ENCODE peak calls at places on chromosome 4, in eight cellular contexts. One of them, this sample, is unnamed.

GRCh38 chr4:169286562-169287301 is 16.0 kb upstream of the SH3RF1 start:
- DNase-seq in lower lobe of right lung: no peak
- DNase-seq in stomach: no peak
- DNase-seq in CD4-positive, alpha-beta memory T cell: no peak
- DNase-seq in tibial artery: no peak
- DNase-seq in heart left ventricle: no peak
- DNase-seq in A549: no peak
- DNase-seq in DND-41: no peak
- DNase-seq in this sample: no peak

GRCh38 chr4:141899541-141899940 is 263.2 kb downstream of the IL15 start:
- DNase-seq in A549: no peak
- DNase-seq in lower lobe of right lung: no peak
- DNase-seq in CD4-positive, alpha-beta memory T cell: no peak
- DNase-seq in DND-41: no peak
- DNase-seq in heart left ventricle: no peak
- DNase-seq in stomach: no peak
- DNase-seq in tibial artery: no peak
- DNase-seq in this sample: no peak

GRCh38 chr4:1092026-1092982 is 21.1 kb downstream of the RNF212 start:
- DNase-seq in heart left ventricle: no peak
- DNase-seq in lower lobe of right lung: no peak
- DNase-seq in A549: no peak
- DNase-seq in tibial artery: no peak
- DNase-seq in CD4-positive, alpha-beta memory T cell: no peak
- DNase-seq in DND-41: no peak
- DNase-seq in stomach: no peak
- DNase-seq in this sample: no peak

GRCh38 chr4:56387023-56388001 is at the start of gene AASDH:
- DNase-seq in lower lobe of right lung: peak; percentile 94
- DNase-seq in CD4-positive, alpha-beta memory T cell: peak; percentile 95
- DNase-seq in A549: peak; percentile 72
- DNase-seq in heart left ventricle: peak; percentile 91
- DNase-seq in stomach: peak; percentile 94
- DNase-seq in DND-41: peak; percentile 93
- DNase-seq in tibial artery: peak; percentile 94
- DNase-seq in this sample: peak; percentile 90

GRCh38 chr4:55468724-55469123 is 73.0 kb downstream of the TMEM165 start:
- DNase-seq in CD4-positive, alpha-beta memory T cell: no peak
- DNase-seq in heart left ventricle: no peak
- DNase-seq in stomach: no peak
- DNase-seq in tibial artery: no peak
- DNase-seq in DND-41: no peak
- DNase-seq in lower lobe of right lung: no peak
- DNase-seq in A549: no peak
- DNase-seq in this sample: no peak

GRCh38 chr4:184359905-184360304 is 114.4 kb downstream of the IRF2 start:
- DNase-seq in A549: no peak
- DNase-seq in DND-41: no peak
- DNase-seq in stomach: no peak
- DNase-seq in heart left ventricle: no peak
- DNase-seq in tibial artery: no peak
- DNase-seq in lower lobe of right lung: no peak
- DNase-seq in CD4-positive, alpha-beta memory T cell: no peak
- DNase-seq in this sample: no peak

GRCh38 chr4:169583563-169583962 is 28.8 kb downstream of the NEK1 start:
- DNase-seq in tibial artery: no peak
- DNase-seq in stomach: no peak
- DNase-seq in lower lobe of right lung: no peak
- DNase-seq in DND-41: no peak
- DNase-seq in A549: no peak
- DNase-seq in CD4-positive, alpha-beta memory T cell: no peak
- DNase-seq in heart left ventricle: no peak
- DNase-seq in this sample: no peak

GRCh38 chr4:185508162-185508561 is 27.1 kb downstream of the PDLIM3 start:
- DNase-seq in lower lobe of right lung: no peak
- DNase-seq in heart left ventricle: no peak
- DNase-seq in stomach: no peak
- DNase-seq in tibial artery: no peak
- DNase-seq in A549: no peak
- DNase-seq in CD4-positive, alpha-beta memory T cell: no peak
- DNase-seq in DND-41: no peak
- DNase-seq in this sample: no peak

GRCh38 chr4:143356493-143356892 is 19.8 kb downstream of the GAB1 start:
- DNase-seq in A549: no peak
- DNase-seq in heart left ventricle: no peak
- DNase-seq in tibial artery: no peak
- DNase-seq in stomach: no peak
- DNase-seq in lower lobe of right lung: no peak
- DNase-seq in CD4-positive, alpha-beta memory T cell: no peak
- DNase-seq in DND-41: no peak
- DNase-seq in this sample: no peak

GRCh38 chr4:76504613-76505465 is 69.8 kb downstream of the SHROOM3 start:
- DNase-seq in CD4-positive, alpha-beta memory T cell: peak; percentile 34
- DNase-seq in stomach: no peak
- DNase-seq in lower lobe of right lung: no peak
- DNase-seq in DND-41: no peak
- DNase-seq in A549: peak; percentile 33
- DNase-seq in heart left ventricle: no peak
- DNase-seq in tibial artery: no peak
- DNase-seq in this sample: no peak

GRCh38 chr4:19748470-19748869 is 503.2 kb upstream of the SLIT2 start:
- DNase-seq in CD4-positive, alpha-beta memory T cell: no peak
- DNase-seq in A549: no peak
- DNase-seq in tibial artery: no peak
- DNase-seq in DND-41: no peak
- DNase-seq in stomach: no peak
- DNase-seq in lower lobe of right lung: no peak
- DNase-seq in heart left ventricle: peak; percentile 30
- DNase-seq in this sample: no peak

GRCh38 chr4:56210397-56210796 is 176.9 kb downstream of the AASDH start:
- DNase-seq in stomach: no peak
- DNase-seq in A549: no peak
- DNase-seq in lower lobe of right lung: no peak
- DNase-seq in heart left ventricle: no peak
- DNase-seq in CD4-positive, alpha-beta memory T cell: no peak
- DNase-seq in tibial artery: no peak
- DNase-seq in DND-41: no peak
- DNase-seq in this sample: no peak

GRCh38 chr4:71446479-71447081 is 107.8 kb downstream of the SLC4A4 start:
- DNase-seq in DND-41: no peak
- DNase-seq in tibial artery: no peak
- DNase-seq in stomach: no peak
- DNase-seq in CD4-positive, alpha-beta memory T cell: no peak
- DNase-seq in A549: no peak
- DNase-seq in lower lobe of right lung: no peak
- DNase-seq in heart left ventricle: no peak
- DNase-seq in this sample: no peak

GRCh38 chr4:77327151-77327550 is 170.1 kb downstream of the CCNG2 start:
- DNase-seq in DND-41: no peak
- DNase-seq in lower lobe of right lung: no peak
- DNase-seq in tibial artery: no peak
- DNase-seq in stomach: no peak
- DNase-seq in CD4-positive, alpha-beta memory T cell: no peak
- DNase-seq in heart left ventricle: no peak
- DNase-seq in A549: no peak
- DNase-seq in this sample: peak; percentile 6

DNA sequence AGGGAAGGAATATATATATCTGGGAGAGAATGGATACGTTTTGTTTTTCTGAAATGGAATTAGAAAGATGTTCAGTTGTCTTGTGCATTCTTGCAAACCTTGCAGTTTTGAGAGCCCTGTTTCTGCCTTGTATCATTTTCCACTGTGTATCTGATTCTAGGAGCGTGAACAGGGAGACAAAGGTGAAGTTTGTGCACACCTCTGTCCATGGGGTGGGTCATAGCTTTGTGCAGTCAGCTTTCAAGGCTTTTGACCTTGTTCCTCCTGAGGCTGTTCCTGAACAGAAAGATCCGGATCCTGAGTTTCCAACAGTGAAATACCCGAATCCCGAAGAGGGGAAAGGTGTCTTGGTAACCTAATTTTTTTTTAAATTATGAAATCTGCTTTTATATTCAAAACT is 17.7 kb downstream of the PGM2 start:
- DNase-seq in A549: no peak
- DNase-seq in lower lobe of right lung: no peak
- DNase-seq in tibial artery: no peak
- DNase-seq in CD4-positive, alpha-beta memory T cell: no peak
- DNase-seq in stomach: no peak
- DNase-seq in DND-41: no peak
- DNase-seq in heart left ventricle: no peak
- DNase-seq in this sample: no peak
- H3K4me1 ChIP-seq in A549: no peaks in the 10 kb centered on the region
- H3K4me1 ChIP-seq in lower lobe of right lung: peaks cover 9% of the 10 kb centered on the region
- H3K4me1 ChIP-seq in tibial artery: no peaks in the 10 kb centered on the region
- H3K4me1 ChIP-seq in CD4-positive, alpha-beta memory T cell: no peaks in the 10 kb centered on the region
- H3K4me1 ChIP-seq in stomach: no peaks in the 10 kb centered on the region
- H3K4me1 ChIP-seq in DND-41: no peaks in the 10 kb centered on the region
- H3K4me1 ChIP-seq in heart left ventricle: no peaks in the 10 kb centered on the region
- H3K4me1 ChIP-seq in this sample: no peaks in the 10 kb centered on the region

GRCh38 chr4:38800956-38801450 is 3.6 kb downstream of the TLR1 start:
- DNase-seq in A549: no peak
- DNase-seq in CD4-positive, alpha-beta memory T cell: no peak
- DNase-seq in heart left ventricle: no peak
- DNase-seq in tibial artery: no peak
- DNase-seq in DND-41: no peak
- DNase-seq in lower lobe of right lung: no peak
- DNase-seq in stomach: no peak
- DNase-seq in this sample: no peak
- H3K9me3 ChIP-seq in A549: peaks cover 6% of the 10 kb centered on the region
- H3K9me3 ChIP-seq in CD4-positive, alpha-beta memory T cell: peaks cover 18% of the 10 kb centered on the region
- H3K9me3 ChIP-seq in heart left ventricle: peaks cover 14% of the 10 kb centered on the region
- H3K9me3 ChIP-seq in tibial artery: no peaks in the 10 kb centered on the region
- H3K9me3 ChIP-seq in DND-41: peaks cover 13% of the 10 kb centered on the region
- H3K9me3 ChIP-seq in lower lobe of right lung: no peaks in the 10 kb centered on the region
- H3K9me3 ChIP-seq in stomach: peaks cover 3% of the 10 kb centered on the region
- H3K9me3 ChIP-seq in this sample: peaks cover 58% of the 10 kb centered on the region

GRCh38 chr4:103129174-103129573 is 29.5 kb upstream of the BDH2 start:
- DNase-seq in stomach: no peak
- DNase-seq in lower lobe of right lung: no peak
- DNase-seq in DND-41: no peak
- DNase-seq in tibial artery: no peak
- DNase-seq in CD4-positive, alpha-beta memory T cell: no peak
- DNase-seq in heart left ventricle: no peak
- DNase-seq in A549: no peak
- DNase-seq in this sample: no peak
- H3K27ac ChIP-seq in stomach: no peak overlapping the region
- H3K27ac ChIP-seq in lower lobe of right lung: no peak overlapping the region
- H3K27ac ChIP-seq in DND-41: no peak overlapping the region
- H3K27ac ChIP-seq in tibial artery: no peak overlapping the region
- H3K27ac ChIP-seq in CD4-positive, alpha-beta memory T cell: no peak overlapping the region
- H3K27ac ChIP-seq in heart left ventricle: no peak overlapping the region
- H3K27ac ChIP-seq in A549: no peak overlapping the region
- H3K27ac ChIP-seq in this sample: no peak overlapping the region

GRCh38 chr4:26331380-26331945 is 10.6 kb downstream of the RBPJ start:
- DNase-seq in lower lobe of right lung: no peak
- DNase-seq in CD4-positive, alpha-beta memory T cell: no peak
- DNase-seq in tibial artery: no peak
- DNase-seq in heart left ventricle: no peak
- DNase-seq in A549: no peak
- DNase-seq in DND-41: no peak
- DNase-seq in stomach: no peak
- DNase-seq in this sample: no peak
- H3K4me1 ChIP-seq in lower lobe of right lung: peaks cover 18% of the 10 kb centered on the region
- H3K4me1 ChIP-seq in CD4-positive, alpha-beta memory T cell: peaks cover 27% of the 10 kb centered on the region
- H3K4me1 ChIP-seq in tibial artery: no peaks in the 10 kb centered on the region
- H3K4me1 ChIP-seq in heart left ventricle: peaks cover 6% of the 10 kb centered on the region
- H3K4me1 ChIP-seq in A549: no peaks in the 10 kb centered on the region
- H3K4me1 ChIP-seq in DND-41: no peaks in the 10 kb centered on the region
- H3K4me1 ChIP-seq in stomach: peaks cover 80% of the 10 kb centered on the region
- H3K4me1 ChIP-seq in this sample: peaks cover 10% of the 10 kb centered on the region

GRCh38 chr4:186719925-186720694 is 3.5 kb downstream of the FAT1 start:
- DNase-seq in lower lobe of right lung: no peak
- DNase-seq in heart left ventricle: no peak
- DNase-seq in DND-41: peak; percentile 8
- DNase-seq in tibial artery: no peak
- DNase-seq in CD4-positive, alpha-beta memory T cell: no peak
- DNase-seq in stomach: no peak
- DNase-seq in A549: no peak
- DNase-seq in this sample: no peak

GRCh38 chr4:186715077-186715476 is 8.6 kb downstream of the FAT1 start:
- DNase-seq in CD4-positive, alpha-beta memory T cell: no peak
- DNase-seq in tibial artery: no peak
- DNase-seq in DND-41: no peak
- DNase-seq in heart left ventricle: no peak
- DNase-seq in lower lobe of right lung: no peak
- DNase-seq in stomach: no peak
- DNase-seq in A549: no peak
- DNase-seq in this sample: no peak

GRCh38 chr4:186712690-186713089 is 11.0 kb downstream of the FAT1 start:
- DNase-seq in stomach: no peak
- DNase-seq in lower lobe of right lung: no peak
- DNase-seq in heart left ventricle: peak; percentile 61
- DNase-seq in A549: no peak
- DNase-seq in DND-41: no peak
- DNase-seq in tibial artery: no peak
- DNase-seq in CD4-positive, alpha-beta memory T cell: no peak
- DNase-seq in this sample: no peak

GRCh38 chr4:186714006-186714675 is 9.5 kb downstream of the FAT1 start:
- DNase-seq in CD4-positive, alpha-beta memory T cell: no peak
- DNase-seq in heart left ventricle: no peak
- DNase-seq in A549: no peak
- DNase-seq in stomach: no peak
- DNase-seq in lower lobe of right lung: no peak
- DNase-seq in DND-41: no peak
- DNase-seq in tibial artery: no peak
- DNase-seq in this sample: no peak

GRCh38 chr4:186717556-186717955 is 6.1 kb downstream of the FAT1 start:
- DNase-seq in tibial artery: no peak
- DNase-seq in heart left ventricle: no peak
- DNase-seq in A549: no peak
- DNase-seq in CD4-positive, alpha-beta memory T cell: no peak
- DNase-seq in stomach: no peak
- DNase-seq in lower lobe of right lung: no peak
- DNase-seq in DND-41: no peak
- DNase-seq in this sample: no peak
- H3K9me3 ChIP-seq in tibial artery: no peaks in the 10 kb centered on the region
- H3K9me3 ChIP-seq in heart left ventricle: peaks cover 19% of the 10 kb centered on the region
- H3K9me3 ChIP-seq in A549: peaks cover 19% of the 10 kb centered on the region
- H3K9me3 ChIP-seq in CD4-positive, alpha-beta memory T cell: no peaks in the 10 kb centered on the region
- H3K9me3 ChIP-seq in stomach: peaks cover 8% of the 10 kb centered on the region
- H3K9me3 ChIP-seq in lower lobe of right lung: peaks cover 13% of the 10 kb centered on the region
- H3K9me3 ChIP-seq in DND-41: peaks cover 11% of the 10 kb centered on the region
- H3K9me3 ChIP-seq in this sample: peaks cover 11% of the 10 kb centered on the region

GRCh38 chr4:7196731-7197130 is 4.4 kb downstream of the SORCS2 start:
- DNase-seq in A549: no peak
- DNase-seq in lower lobe of right lung: peak; percentile 34
- DNase-seq in DND-41: no peak
- DNase-seq in stomach: no peak
- DNase-seq in tibial artery: peak; percentile 10
- DNase-seq in heart left ventricle: no peak
- DNase-seq in CD4-positive, alpha-beta memory T cell: no peak
- DNase-seq in this sample: no peak
- H3K27ac ChIP-seq in A549: no peak overlapping the region
- H3K27ac ChIP-seq in lower lobe of right lung: no peak overlapping the region
- H3K27ac ChIP-seq in DND-41: no peak overlapping the region
- H3K27ac ChIP-seq in stomach: no peak overlapping the region
- H3K27ac ChIP-seq in tibial artery: no peak overlapping the region
- H3K27ac ChIP-seq in heart left ventricle: no peak overlapping the region
- H3K27ac ChIP-seq in CD4-positive, alpha-beta memory T cell: no peak overlapping the region
- H3K27ac ChIP-seq in this sample: no peak overlapping the region

DNA sequence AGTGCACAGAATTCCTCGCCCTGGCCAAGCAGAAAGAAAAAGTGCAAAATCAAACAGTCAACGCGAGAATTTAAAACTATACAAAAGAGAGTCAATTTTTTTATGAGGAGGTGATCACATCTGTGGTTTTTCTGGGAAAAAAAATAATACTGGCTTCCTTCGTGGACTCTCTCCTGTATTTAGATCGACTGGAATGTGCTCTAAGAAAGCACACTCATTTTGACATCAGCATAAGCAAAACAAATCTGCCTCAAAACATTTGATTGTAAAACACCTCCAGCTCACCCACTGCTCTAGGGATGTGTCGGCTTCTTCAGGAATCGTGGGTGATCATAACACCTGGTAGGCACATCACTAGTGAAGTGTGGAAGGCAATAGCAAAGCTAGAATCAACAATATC is 417.4 kb upstream of the FAT1 start:
- DNase-seq in heart left ventricle: no peak
- DNase-seq in A549: no peak
- DNase-seq in CD4-positive, alpha-beta memory T cell: no peak
- DNase-seq in tibial artery: no peak
- DNase-seq in stomach: no peak
- DNase-seq in DND-41: no peak
- DNase-seq in lower lobe of right lung: no peak
- DNase-seq in this sample: no peak
- H3K4me1 ChIP-seq in heart left ventricle: no peaks in the 10 kb centered on the region
- H3K4me1 ChIP-seq in A549: no peaks in the 10 kb centered on the region
- H3K4me1 ChIP-seq in CD4-positive, alpha-beta memory T cell: no peaks in the 10 kb centered on the region
- H3K4me1 ChIP-seq in tibial artery: no peaks in the 10 kb centered on the region
- H3K4me1 ChIP-seq in stomach: no peaks in the 10 kb centered on the region
- H3K4me1 ChIP-seq in DND-41: no peaks in the 10 kb centered on the region
- H3K4me1 ChIP-seq in lower lobe of right lung: no peaks in the 10 kb centered on the region
- H3K4me1 ChIP-seq in this sample: no peaks in the 10 kb centered on the region